ENCODE peak calls at places on chromosomes 5 and 9, in eight cellular contexts. R is HepG2, Q is A549, S is stomach, W is ovary, T is transverse colon, L is GM12878, O is H1. K is an unnamed sample.
A peak's percentile ranks its signal among the peaks of the same experiment; 100 is the strongest.

GRCh38 chr9:75996726-75997125 is 106.3 kb downstream of the PCSK5 start:
- DNase-seq in R (peak; percentile 23), Q (no peak), S (no peak), W (no peak), T (no peak), L (no peak), O (no peak), K (no peak)

GRCh38 chr5:73443725-73444498 is 4.7 kb downstream of the FOXD1 start:
- DNase-seq in R (no peak), Q (no peak), S (no peak), W (no peak), T (no peak), L (no peak), O (peak; percentile 77), K (no peak)

GRCh38 chr9:98022447-98022846 is 34.1 kb upstream of the NANS start:
- DNase-seq in R (no peak), Q (no peak), S (peak; percentile 16), W (no peak), T (no peak), L (no peak), O (no peak), K (no peak)

GRCh38 chr9:113289091-113289490 is 13.6 kb downstream of the PRPF4 start:
- DNase-seq in R (no peak), Q (no peak), S (no peak), W (no peak), T (peak; percentile 69), L (no peak), O (no peak), K (no peak)

GRCh38 chr9:15529566-15530324 is 19.0 kb upstream of the PSIP1 start:
- DNase-seq in R (no peak), Q (no peak), S (no peak), W (no peak), T (no peak), L (peak; percentile 94), O (no peak), K (no peak)

GRCh38 chr5:102295534-102296228 is 403 bp downstream of the SLCO4C1 start:
- DNase-seq in R (no peak), Q (no peak), S (no peak), W (no peak), T (peak; percentile 13), L (no peak), O (no peak), K (no peak)

GRCh38 chr9:93587651-93588347 is 11.4 kb downstream of the PHF2 start:
- DNase-seq in R (no peak), Q (no peak), S (no peak), W (peak; percentile 15), T (no peak), L (no peak), O (no peak), K (no peak)

GRCh38 chr5:150596826-150597225 is 43.6 kb upstream of the SYNPO start:
- DNase-seq in R (no peak), Q (no peak), S (no peak), W (no peak), T (no peak), L (no peak), O (no peak), K (no peak)

GRCh38 chr5:3179220-3179619 is 416.4 kb upstream of the IRX1 start:
- DNase-seq in R (no peak), Q (no peak), S (no peak), W (no peak), T (no peak), L (no peak), O (no peak), K (no peak)

GRCh38 chr5:10533218-10533617 is 30.7 kb upstream of the ANKRD33B start:
- DNase-seq in R (no peak), Q (no peak), S (no peak), W (no peak), T (no peak), L (no peak), O (no peak), K (no peak)

GRCh38 chr9:132408521-132408920 is 1.5 kb upstream of the CFAP77 start:
- DNase-seq in R (no peak), Q (no peak), S (no peak), W (no peak), T (no peak), L (no peak), O (no peak), K (no peak)

GRCh38 chr5:2642684-2643325 is 108.7 kb downstream of the IRX2 start:
- DNase-seq in R (no peak), Q (no peak), S (no peak), W (no peak), T (no peak), L (no peak), O (no peak), K (no peak)

GRCh38 chr5:146395233-146395632 is 51.9 kb upstream of the TCERG1 start:
- DNase-seq in R (no peak), Q (no peak), S (no peak), W (no peak), T (no peak), L (no peak), O (no peak), K (no peak)

GRCh38 chr5:31186672-31187267 is 6.7 kb upstream of the CDH6 start:
- DNase-seq in R (peak; percentile 37), Q (peak; percentile 38), S (no peak), W (no peak), T (no peak), L (no peak), O (no peak), K (no peak)

GRCh38 chr5:149666212-149666852 is 63.8 kb upstream of the PPARGC1B start:
- DNase-seq in R (no peak), Q (no peak), S (no peak), W (no peak), T (no peak), L (no peak), O (no peak), K (no peak)

GRCh38 chr9:29648132-29648531 is 2074.9 kb upstream of the C9orf72 start:
- DNase-seq in R (no peak), Q (no peak), S (no peak), W (no peak), T (no peak), L (no peak), O (no peak), K (no peak)

GRCh38 chr5:145350501-145350900 is 484.6 kb downstream of the PRELID2 start:
- DNase-seq in R (no peak), Q (no peak), S (no peak), W (no peak), T (no peak), L (no peak), O (no peak), K (no peak)

GRCh38 chr9:108634669-108635462 is 220.9 kb downstream of the ACTL7B start:
- DNase-seq in R (no peak), Q (peak; percentile 10), S (no peak), W (no peak), T (no peak), L (no peak), O (no peak), K (no peak)

GRCh38 chr5:177390363-177391300 is 6.4 kb downstream of the SLC34A1 start:
- DNase-seq in R (peak; percentile 79), Q (peak; percentile 87), S (peak; percentile 89), W (peak; percentile 84), T (peak; percentile 91), L (peak; percentile 74), O (peak; percentile 89), K (peak; percentile 77)

GRCh38 chr9:33435821-33436277 is 11.5 kb downstream of the AQP3 start:
- DNase-seq in R (no peak), Q (no peak), S (no peak), W (no peak), T (no peak), L (no peak), O (no peak), K (no peak)

GRCh38 chr5:135208555-135209494 is 174.8 kb upstream of the PITX1 start:
- DNase-seq in R (peak; percentile 79), Q (peak; percentile 60), S (peak; percentile 31), W (no peak), T (peak; percentile 32), L (no peak), O (no peak), K (no peak)

GRCh38 chr5:113526421-113526820 is 12.9 kb downstream of the YTHDC2 start:
- DNase-seq in R (no peak), Q (no peak), S (no peak), W (no peak), T (no peak), L (no peak), O (no peak), K (no peak)

GRCh38 chr5:113527746-113528145 is 14.3 kb downstream of the YTHDC2 start:
- DNase-seq in R (no peak), Q (no peak), S (no peak), W (no peak), T (no peak), L (no peak), O (no peak), K (no peak)

GRCh38 chr5:113523168-113523567 is 9.7 kb downstream of the YTHDC2 start:
- DNase-seq in R (no peak), Q (no peak), S (no peak), W (no peak), T (no peak), L (no peak), O (no peak), K (no peak)

GRCh38 chr5:113520899-113521298 is 7.4 kb downstream of the YTHDC2 start:
- DNase-seq in R (no peak), Q (no peak), S (no peak), W (no peak), T (no peak), L (no peak), O (no peak), K (no peak)

GRCh38 chr5:113524927-113525326 is 11.4 kb downstream of the YTHDC2 start:
- DNase-seq in R (no peak), Q (no peak), S (no peak), W (no peak), T (no peak), L (no peak), O (no peak), K (no peak)
- TF ChIP-seq EP300 in R (no peak), Q (no peak), S (no peak), W (no peak), T (no peak), L (no peak), O (no peak), K (no peak)

GRCh38 chr5:127439544-127440096 is 77.8 kb upstream of the PRRC1 start:
- DNase-seq in R (no peak), Q (no peak), S (no peak), W (no peak), T (no peak), L (no peak), O (no peak), K (no peak)
- H3K4me1 ChIP-seq in R (no peaks in the 10 kb centered on the region), Q (no peaks in the 10 kb centered on the region), S (no peaks in the 10 kb centered on the region), W (no peaks in the 10 kb centered on the region), T (no peaks in the 10 kb centered on the region), L (no peaks in the 10 kb centered on the region), O (no peaks in the 10 kb centered on the region), K (no peaks in the 10 kb centered on the region)

DNA sequence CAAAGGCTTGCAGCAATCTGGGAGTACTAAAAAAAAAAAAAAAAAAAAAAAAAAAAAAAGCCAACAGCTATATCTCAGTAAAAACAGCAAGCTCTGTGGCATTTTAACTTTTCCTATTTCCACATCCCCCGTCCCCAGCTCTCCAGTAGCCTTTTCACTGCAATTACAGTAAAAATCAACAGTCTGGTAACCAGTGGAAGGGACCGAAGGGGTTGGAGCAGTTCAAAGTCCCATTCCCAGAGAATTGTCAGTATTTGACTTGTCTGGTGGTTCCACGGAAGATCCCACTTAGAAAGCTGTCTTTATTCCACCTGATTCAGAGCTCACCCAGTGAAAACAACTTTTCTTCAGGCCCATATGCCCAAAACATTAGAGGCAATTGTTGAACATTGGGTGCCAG is 71.8 kb upstream of the ZBTB43 start:
- DNase-seq in R (peak; percentile 68), Q (no peak), S (no peak), W (no peak), T (no peak), L (no peak), O (no peak), K (no peak)
- TF ChIP-seq EP300 in R (no peak), Q (no peak), S (no peak), W (no peak), T (no peak), L (no peak), O (no peak), K (no peak)

GRCh38 chr5:172558076-172558990 is 82.7 kb upstream of the NEURL1B start:
- DNase-seq in R (no peak), Q (no peak), S (no peak), W (no peak), T (no peak), L (no peak), O (no peak), K (no peak)
- H3K4me1 ChIP-seq in R (peaks cover 7% of the 10 kb centered on the region), Q (peaks cover 3% of the 10 kb centered on the region), S (peaks cover 11% of the 10 kb centered on the region), W (peaks cover 27% of the 10 kb centered on the region), T (peaks cover 12% of the 10 kb centered on the region), L (no peaks in the 10 kb centered on the region), O (no peaks in the 10 kb centered on the region), K (no peaks in the 10 kb centered on the region)

K was measured in tibial nerve.